ENCODE peak calls at places on chromosome 21, in four cellular contexts. One of them, this sample, is unnamed.

GRCh38 chr21:26587621-26588260 is 14.7 kb upstream of the CYYR1 start:
- DNase-seq in spleen: no peak
- DNase-seq in astrocyte of the cerebellum: no peak
- DNase-seq in cardiac fibroblast: peak; percentile 60
- DNase-seq in this sample: no peak

GRCh38 chr21:42671778-42672593 is 18.6 kb downstream of the PDE9A start:
- DNase-seq in spleen: no peak
- DNase-seq in cardiac fibroblast: no peak
- DNase-seq in astrocyte of the cerebellum: no peak
- DNase-seq in this sample: no peak

GRCh38 chr21:23853796-23854379 is 1753.4 kb downstream of the MRPL39 start:
- DNase-seq in spleen: no peak
- DNase-seq in cardiac fibroblast: peak; percentile 44
- DNase-seq in astrocyte of the cerebellum: peak; percentile 26
- DNase-seq in this sample: no peak

GRCh38 chr21:35019631-35020032 is 29.5 kb downstream of the RUNX1 start:
- DNase-seq in cardiac fibroblast: no peak
- DNase-seq in astrocyte of the cerebellum: no peak
- DNase-seq in spleen: no peak
- DNase-seq in this sample: peak; percentile 57

GRCh38 chr21:45845063-45845789 is 136.3 kb upstream of the COL6A1 start:
- DNase-seq in spleen: no peak
- DNase-seq in cardiac fibroblast: no peak
- DNase-seq in astrocyte of the cerebellum: no peak
- DNase-seq in this sample: peak; percentile 22

GRCh38 chr21:46356494-46357334 is 32.8 kb downstream of the PCNT start:
- DNase-seq in cardiac fibroblast: no peak
- DNase-seq in spleen: no peak
- DNase-seq in astrocyte of the cerebellum: no peak
- DNase-seq in this sample: no peak

GRCh38 chr21:27369962-27370578 is 403.2 kb upstream of the ADAMTS5 start:
- DNase-seq in astrocyte of the cerebellum: no peak
- DNase-seq in spleen: no peak
- DNase-seq in cardiac fibroblast: no peak
- DNase-seq in this sample: no peak

GRCh38 chr21:45768011-45768740 is 124.7 kb downstream of the PCBP3 start:
- DNase-seq in cardiac fibroblast: peak; percentile 34
- DNase-seq in spleen: no peak
- DNase-seq in astrocyte of the cerebellum: peak; percentile 42
- DNase-seq in this sample: no peak

GRCh38 chr21:43372663-43373386 is 54.1 kb downstream of the SIK1 start:
- DNase-seq in cardiac fibroblast: no peak
- DNase-seq in astrocyte of the cerebellum: no peak
- DNase-seq in spleen: no peak
- DNase-seq in this sample: no peak

GRCh38 chr21:29245104-29245643 is 53.5 kb upstream of the BACH1 start:
- DNase-seq in astrocyte of the cerebellum: no peak
- DNase-seq in cardiac fibroblast: no peak
- DNase-seq in spleen: no peak
- DNase-seq in this sample: no peak

GRCh38 chr21:31310750-31311149 is 33.3 kb downstream of the TIAM1 start:
- DNase-seq in spleen: no peak
- DNase-seq in cardiac fibroblast: no peak
- DNase-seq in astrocyte of the cerebellum: no peak
- DNase-seq in this sample: no peak

GRCh38 chr21:16159213-16159970 is 429.6 kb downstream of the USP25 start:
- DNase-seq in cardiac fibroblast: no peak
- DNase-seq in spleen: no peak
- DNase-seq in astrocyte of the cerebellum: peak; percentile 47
- DNase-seq in this sample: no peak

GRCh38 chr21:35086357-35086756 is 37.3 kb upstream of the RUNX1 start:
- DNase-seq in spleen: no peak
- DNase-seq in cardiac fibroblast: peak; percentile 64
- DNase-seq in astrocyte of the cerebellum: no peak
- DNase-seq in this sample: no peak

GRCh38 chr21:39313042-39313456 is 383 bp downstream of the BRWD1 start:
- DNase-seq in spleen: peak; percentile 92
- DNase-seq in cardiac fibroblast: no peak
- DNase-seq in astrocyte of the cerebellum: no peak
- DNase-seq in this sample: no peak

GRCh38 chr21:32312321-32312720 is 13.7 kb downstream of the MRAP start:
- DNase-seq in astrocyte of the cerebellum: no peak
- DNase-seq in spleen: no peak
- DNase-seq in cardiac fibroblast: no peak
- DNase-seq in this sample: no peak

GRCh38 chr21:39204134-39204533 is 20.9 kb upstream of the PSMG1 start:
- DNase-seq in spleen: no peak
- DNase-seq in cardiac fibroblast: no peak
- DNase-seq in astrocyte of the cerebellum: no peak
- DNase-seq in this sample: no peak

GRCh38 chr21:26945916-26946315 is 21.0 kb downstream of the ADAMTS5 start:
- DNase-seq in astrocyte of the cerebellum: no peak
- DNase-seq in cardiac fibroblast: no peak
- DNase-seq in spleen: no peak
- DNase-seq in this sample: peak; percentile 54

GRCh38 chr21:26171310-26172100 is 935 bp upstream of the APP start:
- DNase-seq in cardiac fibroblast: no peak
- DNase-seq in astrocyte of the cerebellum: no peak
- DNase-seq in spleen: no peak
- DNase-seq in this sample: no peak

GRCh38 chr21:18743523-18743922 is 339.9 kb upstream of the TMPRSS15 start:
- DNase-seq in astrocyte of the cerebellum: no peak
- DNase-seq in cardiac fibroblast: no peak
- DNase-seq in spleen: no peak
- DNase-seq in this sample: no peak

GRCh38 chr21:23593582-23593981 is 2013.7 kb downstream of the MRPL39 start:
- DNase-seq in astrocyte of the cerebellum: no peak
- DNase-seq in cardiac fibroblast: no peak
- DNase-seq in spleen: no peak
- DNase-seq in this sample: no peak

GRCh38 chr21:33380483-33380998 is 22.7 kb upstream of the IFNGR2 start:
- DNase-seq in cardiac fibroblast: peak; percentile 96
- DNase-seq in astrocyte of the cerebellum: peak; percentile 76
- DNase-seq in spleen: peak; percentile 97
- DNase-seq in this sample: peak; percentile 80

GRCh38 chr21:33026299-33026858 is 644 bp downstream of the OLIG2 start:
- DNase-seq in cardiac fibroblast: no peak
- DNase-seq in astrocyte of the cerebellum: no peak
- DNase-seq in spleen: no peak
- DNase-seq in this sample: peak; percentile 53

GRCh38 chr21:43195131-43196021 is 26.6 kb downstream of the CRYAA start:
- DNase-seq in spleen: peak; percentile 74
- DNase-seq in astrocyte of the cerebellum: no peak
- DNase-seq in cardiac fibroblast: peak; percentile 72
- DNase-seq in this sample: peak; percentile 44

GRCh38 chr21:37496972-37497371 is 130.4 kb downstream of the DYRK1A start:
- DNase-seq in spleen: no peak
- DNase-seq in astrocyte of the cerebellum: no peak
- DNase-seq in cardiac fibroblast: peak; percentile 39
- DNase-seq in this sample: no peak
- TF ChIP-seq CTCF in spleen: peak; percentile 11
- TF ChIP-seq CTCF in astrocyte of the cerebellum: peak; percentile 25
- TF ChIP-seq CTCF in cardiac fibroblast: peak; percentile 27
- TF ChIP-seq CTCF in this sample: peak; percentile 70

DNA sequence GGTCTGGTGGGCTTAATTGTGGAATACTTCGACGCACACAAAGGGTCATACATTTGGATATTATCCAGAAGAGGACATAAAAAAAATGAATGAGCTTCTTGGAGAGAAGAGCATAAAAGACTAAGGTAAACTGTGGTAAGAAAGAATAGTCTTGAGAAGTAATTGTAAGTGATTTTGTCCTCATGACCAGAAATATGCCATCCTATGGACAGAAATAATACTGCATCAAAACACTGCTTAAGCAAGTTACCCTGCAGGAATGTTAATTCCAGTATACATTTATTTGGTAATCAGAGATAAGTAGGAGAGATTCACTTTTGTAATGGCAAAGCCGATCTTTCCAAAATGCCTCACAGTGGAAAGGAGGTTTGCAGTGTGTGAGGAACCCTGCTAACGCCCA is 111.9 kb downstream of the NRIP1 start:
- DNase-seq in astrocyte of the cerebellum: no peak
- DNase-seq in cardiac fibroblast: no peak
- DNase-seq in spleen: no peak
- DNase-seq in this sample: no peak
- TF ChIP-seq CTCF in astrocyte of the cerebellum: no peak
- TF ChIP-seq CTCF in cardiac fibroblast: no peak
- TF ChIP-seq CTCF in spleen: no peak
- TF ChIP-seq CTCF in this sample: peak; percentile 22

DNA sequence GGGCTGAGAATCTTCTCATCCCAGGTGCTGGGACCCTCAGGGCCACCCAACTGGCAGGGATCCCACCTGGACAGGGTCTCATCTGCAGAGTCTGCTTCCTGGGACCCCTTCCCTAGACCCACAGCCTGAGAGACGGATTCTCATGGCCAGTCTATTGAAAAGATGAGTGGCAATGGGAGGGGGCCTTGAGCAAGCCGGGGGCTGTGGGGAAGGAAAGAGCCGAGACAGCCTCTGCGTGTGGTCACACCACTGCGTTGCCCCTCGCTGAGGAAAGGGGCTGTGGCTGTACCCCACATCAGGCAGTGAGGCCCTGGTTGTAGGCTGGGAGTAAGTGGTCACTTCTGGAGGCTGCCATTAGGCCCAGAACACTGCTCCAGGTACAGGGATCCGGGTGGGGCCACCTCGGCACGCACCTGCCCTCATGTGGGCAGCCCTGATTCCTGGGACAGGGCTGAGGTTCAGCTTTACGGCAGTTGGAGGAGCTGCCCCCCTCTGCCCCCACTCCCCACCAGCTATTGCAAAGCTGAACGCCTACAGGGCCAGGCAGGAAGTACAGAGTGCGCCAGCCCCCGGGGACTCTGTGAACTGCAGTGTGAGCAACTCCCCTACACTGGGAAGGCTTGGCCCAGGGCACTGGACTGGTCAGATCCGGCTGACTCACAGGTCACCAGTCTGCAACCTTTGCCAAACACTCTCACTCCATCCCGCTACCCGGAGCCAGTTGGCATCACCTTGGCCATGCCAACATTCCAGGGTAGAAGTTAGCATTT is 106.9 kb downstream of the RIPK4 start:
- DNase-seq in cardiac fibroblast: peak; percentile 81
- DNase-seq in spleen: peak; percentile 61
- DNase-seq in astrocyte of the cerebellum: no peak
- DNase-seq in this sample: no peak
- TF ChIP-seq CTCF in cardiac fibroblast: peak; percentile 72
- TF ChIP-seq CTCF in spleen: no peak
- TF ChIP-seq CTCF in astrocyte of the cerebellum: no peak
- TF ChIP-seq CTCF in this sample: no peak

GRCh38 chr21:36994501-36995189 is 11.9 kb upstream of the RIPPLY3 start:
- DNase-seq in astrocyte of the cerebellum: no peak
- DNase-seq in spleen: no peak
- DNase-seq in cardiac fibroblast: no peak
- DNase-seq in this sample: peak; percentile 81
- TF ChIP-seq CTCF in astrocyte of the cerebellum: no peak
- TF ChIP-seq CTCF in spleen: no peak
- TF ChIP-seq CTCF in cardiac fibroblast: no peak
- TF ChIP-seq CTCF in this sample: peak; percentile 51

DNA sequence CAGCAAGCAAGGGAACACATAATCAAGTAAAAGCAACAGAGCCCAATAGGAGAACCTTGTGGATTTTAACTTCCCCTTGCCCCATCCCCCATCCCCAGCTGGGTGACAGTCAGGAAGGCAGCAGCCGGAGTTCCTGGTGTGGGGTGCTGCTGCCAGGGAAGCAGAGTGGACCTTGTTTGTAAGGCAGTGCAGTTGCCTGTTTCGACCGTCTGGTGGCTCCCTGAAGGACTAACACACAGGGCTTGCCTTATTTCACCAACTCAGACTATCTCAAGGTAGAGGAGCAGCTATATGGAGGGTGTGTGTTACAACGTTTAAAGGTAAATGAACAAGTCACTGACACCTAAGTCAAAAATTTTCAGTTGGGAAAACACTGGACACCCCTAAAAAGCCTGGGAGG is 6.6 kb downstream of the KRTAP10-8 start:
- DNase-seq in astrocyte of the cerebellum: no peak
- DNase-seq in cardiac fibroblast: peak; percentile 30
- DNase-seq in spleen: peak; percentile 74
- DNase-seq in this sample: peak; percentile 77
- TF ChIP-seq CTCF in astrocyte of the cerebellum: no peak
- TF ChIP-seq CTCF in cardiac fibroblast: peak; percentile 29
- TF ChIP-seq CTCF in spleen: peak; percentile 34
- TF ChIP-seq CTCF in this sample: peak; percentile 69

GRCh38 chr21:9763306-9763705 is 758.1 kb upstream of the TPTE start:
- DNase-seq in cardiac fibroblast: no peak
- DNase-seq in astrocyte of the cerebellum: no peak
- DNase-seq in spleen: no peak
- DNase-seq in this sample: no peak
- TF ChIP-seq CTCF in cardiac fibroblast: no peak
- TF ChIP-seq CTCF in astrocyte of the cerebellum: no peak
- TF ChIP-seq CTCF in spleen: no peak
- TF ChIP-seq CTCF in this sample: no peak